ENCODE peak calls at places on chromosome 5, in seven cellular contexts. B, M, T, Z, C, X and S are unnamed samples.

GRCh38 chr5:1332461-1333001 is 12.4 kb downstream of the CLPTM1L start:
- DNase-seq in B (no peak), M (peak; percentile 54), T (peak; percentile 7), Z (no peak), C (no peak), X (no peak), S (no peak)

GRCh38 chr5:83856898-83857297 is 136.2 kb upstream of the HAPLN1 start:
- DNase-seq in B (no peak), M (no peak), T (no peak), Z (no peak), C (no peak), X (no peak), S (no peak)

GRCh38 chr5:139658928-139659667 is 10.9 kb downstream of the CXXC5 start:
- DNase-seq in B (no peak), M (peak; percentile 97), T (peak; percentile 80), Z (no peak), C (peak; percentile 77), X (peak; percentile 82), S (no peak)

GRCh38 chr5:110852053-110852452 is 113.2 kb downstream of the SLC25A46 start:
- DNase-seq in B (no peak), M (no peak), T (no peak), Z (no peak), C (peak; percentile 9), X (no peak), S (no peak)

GRCh38 chr5:81208904-81209303 is 24.2 kb upstream of the CKMT2 start:
- DNase-seq in B (no peak), M (peak; percentile 13), T (no peak), Z (no peak), C (no peak), X (no peak), S (no peak)

GRCh38 chr5:6831678-6832077 is 118.4 kb downstream of the TENT4A start:
- DNase-seq in B (no peak), M (no peak), T (no peak), Z (no peak), C (no peak), X (no peak), S (no peak)

GRCh38 chr5:131991593-131992324 is 19.7 kb downstream of the ACSL6 start:
- DNase-seq in B (no peak), M (no peak), T (no peak), Z (no peak), C (no peak), X (peak; percentile 65), S (no peak)

GRCh38 chr5:116576043-116576713 is 1.6 kb upstream of the SEMA6A start:
- DNase-seq in B (peak; percentile 89), M (peak; percentile 27), T (peak; percentile 79), Z (peak; percentile 78), C (peak; percentile 8), X (peak; percentile 97), S (peak; percentile 81)

GRCh38 chr5:133284306-133284705 is 232.5 kb downstream of the HSPA4 start:
- DNase-seq in B (no peak), M (no peak), T (no peak), Z (no peak), C (no peak), X (no peak), S (no peak)

GRCh38 chr5:78908173-78908901 is 76.8 kb downstream of the ARSB start:
- DNase-seq in B (peak; percentile 77), M (peak; percentile 87), T (no peak), Z (peak; percentile 63), C (no peak), X (peak; percentile 67), S (peak; percentile 76)

GRCh38 chr5:531749-532315 is 7.6 kb upstream of the SLC9A3 start:
- DNase-seq in B (no peak), M (peak; percentile 32), T (no peak), Z (no peak), C (no peak), X (no peak), S (no peak)

GRCh38 chr5:95862636-95863382 is 40.3 kb upstream of the GLRX start:
- DNase-seq in B (no peak), M (no peak), T (no peak), Z (no peak), C (no peak), X (no peak), S (peak; percentile 52)

GRCh38 chr5:124056326-124057160 is 544.6 kb downstream of the CSNK1G3 start:
- DNase-seq in B (no peak), M (peak; percentile 66), T (no peak), Z (no peak), C (no peak), X (no peak), S (peak; percentile 19)

GRCh38 chr5:143453722-143454121 is 50.2 kb upstream of the NR3C1 start:
- DNase-seq in B (no peak), M (no peak), T (no peak), Z (no peak), C (no peak), X (no peak), S (no peak)